ENCODE peak calls at places on chromosomes 12 and 14, in ten cellular contexts. C is mucosa of gallbladder; J is AG09319; V is activated CD4-positive, alpha-beta memory T cell treated with anti-CD3 and anti-CD28 coated beads for 36 hours; E is DMS153; R is activated CD8-positive, alpha-beta memory T cell treated with anti-CD3 and anti-CD28 coated beads for 48 hours; W is stimulated activated CD4-positive, alpha-beta T cell treated with anti-CD3 and anti-CD28 coated beads, Interleukin-4, amount 100 ng/mL, for 4 hours; Y is AG04449; N is smooth muscle cell of the brain vasculature; I is C1 segment of cervical spinal cord. S is an unnamed sample.

GRCh38 chr14:32940066-32940651 is 1.5 kb downstream of the NPAS3 start:
- DNase-seq in V (no peak), I (no peak), W (no peak), E (no peak), Y (no peak), C (no peak), N (no peak), J (no peak), R (no peak), S (no peak)

GRCh38 chr12:128455849-128456248 is 188.9 kb downstream of the TMEM132C start:
- DNase-seq in Y (no peak), I (no peak), J (no peak), W (no peak), C (no peak), V (no peak), N (no peak), E (no peak), R (no peak), S (no peak)

GRCh38 chr14:105067140-105067968 is 2.1 kb upstream of the GPR132 start:
- DNase-seq in V (peak; percentile 87), Y (no peak), C (no peak), I (no peak), E (no peak), R (no peak), N (no peak), W (peak; percentile 55), J (no peak), S (no peak)

GRCh38 chr14:103014466-103015319 is 42.7 kb downstream of the CDC42BPB start:
- DNase-seq in J (no peak), C (no peak), W (no peak), V (peak; percentile 12), N (no peak), R (no peak), Y (no peak), I (no peak), E (no peak), S (no peak)

GRCh38 chr14:68365228-68365627 is 427.6 kb downstream of the ZFP36L1 start:
- DNase-seq in E (no peak), V (no peak), N (no peak), C (no peak), J (no peak), W (no peak), R (no peak), Y (no peak), I (no peak), S (no peak)

GRCh38 chr14:78519863-78520262 is 349.7 kb downstream of the NRXN3 start:
- DNase-seq in C (peak; percentile 38), V (peak; percentile 24), I (no peak), E (no peak), W (peak; percentile 0), N (no peak), J (no peak), Y (no peak), R (no peak), S (no peak)

GRCh38 chr12:40557980-40558379 is 134.3 kb upstream of the CNTN1 start:
- DNase-seq in C (no peak), W (no peak), V (no peak), N (no peak), I (no peak), E (no peak), J (no peak), R (no peak), Y (no peak), S (no peak)

GRCh38 chr14:96364911-96365310 is 1.6 kb downstream of the GSKIP start:
- DNase-seq in Y (no peak), I (no peak), N (no peak), J (no peak), C (no peak), E (no peak), V (no peak), W (no peak), R (no peak), S (no peak)

GRCh38 chr14:101705733-101706508 is 55.6 kb upstream of the PPP2R5C start:
- DNase-seq in E (no peak), J (no peak), I (peak; percentile 30), W (peak; percentile 59), Y (no peak), V (peak; percentile 72), R (peak; percentile 51), N (no peak), C (peak; percentile 54), S (no peak)

GRCh38 chr14:74500417-74501134 is 7.0 kb downstream of the ISCA2 start:
- DNase-seq in N (no peak), J (no peak), V (no peak), C (no peak), I (no peak), Y (no peak), E (no peak), W (no peak), R (no peak), S (no peak)

GRCh38 chr12:91225316-91225715 is 42.7 kb upstream of the DCN start:
- DNase-seq in C (no peak), Y (peak; percentile 38), V (no peak), W (no peak), R (no peak), E (no peak), I (no peak), N (no peak), J (no peak), S (no peak)

GRCh38 chr14:21647380-21647779 is 6.3 kb upstream of the OR4E2 start:
- DNase-seq in N (no peak), Y (no peak), W (no peak), R (no peak), J (no peak), C (no peak), E (no peak), V (no peak), I (no peak), S (no peak)

GRCh38 chr14:86296173-86296572 is 766.2 kb downstream of the FLRT2 start:
- DNase-seq in N (no peak), Y (peak; percentile 83), W (no peak), C (no peak), E (peak; percentile 96), V (no peak), R (no peak), J (peak; percentile 28), I (no peak), S (peak; percentile 74)

GRCh38 chr14:72513994-72514659 is 379.8 kb downstream of the DPF3 start:
- DNase-seq in W (no peak), N (no peak), J (no peak), Y (peak; percentile 14), V (no peak), E (no peak), R (no peak), C (no peak), I (no peak), S (peak; percentile 21)

GRCh38 chr12:104505095-104505819 is 48.5 kb downstream of the CHST11 start:
- DNase-seq in Y (no peak), I (no peak), N (no peak), W (no peak), C (peak; percentile 41), E (peak; percentile 52), R (no peak), V (no peak), J (no peak), S (no peak)

GRCh38 chr12:101168000-101168399 is 42.0 kb downstream of the SLC5A8 start:
- DNase-seq in I (no peak), R (no peak), N (no peak), V (no peak), C (no peak), J (no peak), W (no peak), E (no peak), Y (no peak), S (no peak)

GRCh38 chr12:82057770-82058169 is 298.6 kb upstream of the PPFIA2 start:
- DNase-seq in C (no peak), V (no peak), W (no peak), E (no peak), Y (no peak), I (no peak), N (no peak), J (no peak), R (no peak), S (no peak)

GRCh38 chr14:75452900-75453816 is 25.3 kb downstream of the JDP2 start:
- DNase-seq in R (no peak), I (peak; percentile 35), V (no peak), E (no peak), J (peak; percentile 80), Y (peak; percentile 80), N (peak; percentile 51), W (no peak), C (peak; percentile 74), S (peak; percentile 75)

GRCh38 chr12:117202556-117202955 is 12.3 kb upstream of the FBXO21 start:
- DNase-seq in W (no peak), N (no peak), Y (no peak), E (no peak), J (no peak), R (no peak), V (no peak), I (no peak), C (no peak), S (no peak)

S was measured in amniotic stem cell.